ENCODE peak calls at places on chromosomes 4 and X, in seven cellular contexts. G is pancreas, V is uterus, B is upper lobe of right lung, C is right atrium auricular region, O is WERI-Rb-1, F is mammary epithelial cell. M is an unnamed sample. For H3K9me3, the result is how much of the 10 kb centered on the place peaks cover.

GRCh38 chr4:27790911-27791310 is 930.3 kb downstream of the STIM2 start:
- DNase-seq in G (no peak), V (no peak), B (no peak), C (no peak), O (no peak), F (peak), M (no peak)

GRCh38 chr4:87120411-87121162 is 99.8 kb downstream of the KLHL8 start:
- DNase-seq in G (no peak), V (peak), B (no peak), C (no peak), O (no peak), F (peak), M (peak)

GRCh38 chr4:72942565-72942964 is 127.0 kb downstream of the COX18 start:
- DNase-seq in G (no peak), V (no peak), B (no peak), C (no peak), O (no peak), F (no peak), M (no peak)

GRCh38 chrX:66110112-66110511 is 53.9 kb upstream of the HEPH start:
- DNase-seq in G (no peak), V (no peak), B (no peak), C (no peak), O (no peak), F (peak), M (no peak)

GRCh38 chrX:39773923-39774803 is 323.6 kb downstream of the BCOR start:
- DNase-seq in G (no peak), V (no peak), B (no peak), C (no peak), O (no peak), F (no peak), M (no peak)

GRCh38 chrX:150517303-150517896 is 51.0 kb upstream of the MTM1 start:
- DNase-seq in G (no peak), V (no peak), B (no peak), C (no peak), O (peak), F (no peak), M (no peak)

GRCh38 chrX:11953615-11954014 is 184.7 kb upstream of the FRMPD4 start:
- DNase-seq in G (no peak), V (no peak), B (no peak), C (no peak), O (no peak), F (peak), M (peak)

GRCh38 chr4:85756938-85757337 is 282.0 kb downstream of the ARHGAP24 start:
- DNase-seq in G (no peak), V (no peak), B (no peak), C (no peak), O (peak), F (no peak), M (peak)

GRCh38 chr4:152663203-152664066 is 16.4 kb downstream of the TMEM154 start:
- DNase-seq in G (no peak), V (no peak), B (no peak), C (no peak), O (no peak), F (no peak), M (no peak)

DNA sequence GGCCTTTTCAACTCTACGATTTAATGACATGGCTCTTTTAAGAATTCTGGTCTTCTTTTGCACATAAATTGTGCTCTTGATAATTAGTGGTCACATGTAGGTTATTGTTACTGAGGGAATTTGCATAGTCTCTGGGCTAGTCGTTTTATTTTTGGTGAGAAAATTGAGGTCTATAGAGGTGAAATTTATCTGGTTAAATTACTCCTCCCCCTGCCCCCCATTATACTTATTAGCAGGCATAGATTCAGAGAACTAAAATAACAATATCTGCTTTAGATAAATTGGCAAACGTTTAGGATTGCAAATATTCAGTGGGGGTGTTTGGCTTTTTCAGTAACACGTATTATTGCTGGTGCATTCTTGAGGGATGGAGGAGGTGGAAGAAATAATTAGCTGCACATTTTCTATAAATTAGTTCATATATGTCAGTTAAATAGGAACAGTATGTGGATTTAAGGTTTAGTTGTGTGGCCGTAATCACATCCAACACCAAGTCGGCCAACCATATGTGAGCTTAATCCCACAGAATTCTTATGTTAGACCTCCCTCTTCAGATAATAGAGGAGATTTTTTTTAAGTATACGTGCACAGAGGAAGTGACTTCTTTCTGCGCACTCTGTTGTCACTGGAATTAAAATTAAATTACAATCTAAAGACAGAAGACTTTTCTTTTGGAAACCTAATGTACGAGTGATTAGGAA is 1.9 kb downstream of the SEPTIN11 start:
- DNase-seq in G (no peak), V (no peak), B (no peak), C (no peak), O (peak), F (no peak), M (no peak)
- H3K4me3 ChIP-seq in G (no peak), V (peak), B (peak), C (peak), O (peak), F (peak), M (peak)

GRCh38 chr4:153771058-153771457 is 11.2 kb upstream of the RNF175 start:
- DNase-seq in G (no peak), V (no peak), B (no peak), C (no peak), O (no peak), F (no peak), M (no peak)

GRCh38 chr4:153776601-153777000 is 12.3 kb downstream of the SFRP2 start:
- DNase-seq in G (no peak), V (no peak), B (no peak), C (no peak), O (no peak), F (no peak), M (no peak)

GRCh38 chr4:153778383-153778782 is 10.5 kb downstream of the SFRP2 start:
- DNase-seq in G (no peak), V (no peak), B (no peak), C (no peak), O (no peak), F (no peak), M (no peak)

GRCh38 chr4:153777421-153777820 is 11.5 kb downstream of the SFRP2 start:
- DNase-seq in G (no peak), V (no peak), B (no peak), C (no peak), O (no peak), F (no peak), M (no peak)

DNA sequence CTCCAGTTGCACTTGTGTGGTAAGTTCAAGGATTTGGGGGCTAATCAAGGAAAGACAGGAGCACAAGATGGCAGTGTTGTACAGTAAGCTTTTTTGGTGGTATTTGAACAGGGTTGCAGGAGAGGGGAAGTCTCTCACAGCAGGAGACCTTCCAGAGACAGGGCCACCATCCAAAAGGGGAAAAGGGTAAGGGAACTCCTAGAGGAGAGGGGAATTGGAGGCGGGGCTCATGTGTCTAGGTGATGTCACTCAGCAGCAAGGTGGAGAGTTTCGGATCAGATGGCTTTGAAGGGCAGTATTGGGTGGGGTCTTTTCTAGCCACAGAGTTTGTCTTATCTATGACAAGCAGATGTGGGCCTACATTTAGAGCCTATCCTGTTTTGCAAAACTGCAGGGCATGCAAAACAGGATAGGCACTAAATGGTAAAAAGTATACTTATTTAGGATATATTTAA is 13.4 kb upstream of the RNF175 start:
- DNase-seq in G (no peak), V (no peak), B (no peak), C (no peak), O (peak), F (no peak), M (no peak)
- TF ChIP-seq CTCF in G (no peak), V (no peak), B (no peak), C (no peak), O (peak), F (no peak), M (no peak)

DNA sequence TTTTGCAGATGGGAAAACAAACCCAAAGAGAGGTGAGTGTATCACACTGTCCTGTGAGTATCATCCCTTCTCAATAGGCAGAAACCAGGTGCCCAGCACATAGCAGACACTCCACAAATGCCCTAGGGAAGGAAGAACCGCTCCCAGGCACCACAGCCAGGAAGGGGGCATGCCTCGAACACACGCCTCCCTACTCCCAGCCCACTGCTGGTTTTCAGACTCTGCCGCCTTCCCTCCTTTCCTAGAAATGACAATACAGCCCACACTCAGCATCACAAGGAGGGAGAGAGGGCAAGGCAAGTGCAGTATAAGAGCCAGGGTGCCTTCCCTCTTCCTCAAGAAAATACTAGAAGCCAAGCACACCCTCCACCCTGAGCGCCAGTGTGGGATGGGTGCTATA is 16.2 kb downstream of the JAKMIP1 start:
- DNase-seq in G (peak), V (no peak), B (no peak), C (no peak), O (no peak), F (no peak), M (no peak)
- H3K9me3 ChIP-seq in G (under half), V (under half), B (under half), C (under half), O (under half), F (under half), M (under half)

GRCh38 chr4:176321589-176321988 is 1.8 kb downstream of the SPCS3 start:
- DNase-seq in G (no peak), V (no peak), B (no peak), C (no peak), O (no peak), F (no peak), M (no peak)
- H3K4me3 ChIP-seq in G (peak), V (peak), B (peak), C (peak), O (peak), F (peak), M (peak)

GRCh38 chrX:129347291-129347690 is 176.0 kb downstream of the SMARCA1 start:
- DNase-seq in G (no peak), V (no peak), B (no peak), C (no peak), O (no peak), F (no peak), M (no peak)
- TF ChIP-seq CTCF in G (no peak), V (no peak), B (no peak), C (no peak), O (peak), F (peak), M (no peak)

M was measured in Caco-2.